ENCODE peak calls at places on chromosomes 6 and 20, in eight cellular contexts. K is GM23338; B is lower lobe of right lung; I is SJCRH30; E is MM.1S; C is CD8-positive, alpha-beta memory T cell; L is pancreas; A is H9. P is an unnamed sample. For H3K4me1, the result is how much of the 10 kb centered on the place peaks cover.

GRCh38 chr6:11040134-11040533 is 4.0 kb downstream of the ELOVL2 start:
- DNase-seq in K (no peak), B (no peak), I (no peak), E (no peak), C (no peak), L (no peak), A (no peak), P (no peak)

GRCh38 chr6:116072368-116072767 is 11.7 kb upstream of the FRK start:
- DNase-seq in K (no peak), B (no peak), I (no peak), E (no peak), C (no peak), L (no peak), A (no peak), P (no peak)

GRCh38 chr6:98833101-98834059 is 994 bp upstream of the POU3F2 start:
- DNase-seq in K (peak), B (peak), I (peak), E (peak), C (no peak), L (peak), A (peak), P (peak)

GRCh38 chr6:35367646-35368037 is 25.3 kb downstream of the PPARD start:
- DNase-seq in K (no peak), B (no peak), I (no peak), E (no peak), C (no peak), L (no peak), A (no peak), P (no peak)

GRCh38 chr6:12637960-12638641 is 78.5 kb upstream of the PHACTR1 start:
- DNase-seq in K (peak), B (peak), I (peak), E (peak), C (no peak), L (peak), A (peak), P (peak)

GRCh38 chr6:16717275-16717942 is 43.9 kb downstream of the ATXN1 start:
- DNase-seq in K (no peak), B (no peak), I (no peak), E (no peak), C (no peak), L (no peak), A (no peak), P (no peak)

GRCh38 chr20:44695295-44696230 is 19.6 kb upstream of the CCN5 start:
- DNase-seq in K (no peak), B (no peak), I (no peak), E (peak), C (no peak), L (no peak), A (no peak), P (no peak)

GRCh38 chr20:47795214-47795667 is 10.0 kb upstream of the SULF2 start:
- DNase-seq in K (no peak), B (peak), I (no peak), E (no peak), C (no peak), L (no peak), A (no peak), P (no peak)

GRCh38 chr6:29589423-29590048 is 4.6 kb downstream of the OR2H2 start:
- DNase-seq in K (peak), B (no peak), I (peak), E (peak), C (peak), L (no peak), A (peak), P (no peak)

GRCh38 chr6:157133856-157134255 is 189.5 kb downstream of the TMEM242 start:
- DNase-seq in K (no peak), B (no peak), I (no peak), E (no peak), C (no peak), L (no peak), A (no peak), P (no peak)

GRCh38 chr20:2065111-2065510 is 36.5 kb upstream of the STK35 start:
- DNase-seq in K (no peak), B (no peak), I (no peak), E (no peak), C (no peak), L (no peak), A (no peak), P (no peak)

GRCh38 chr6:4388675-4389074 is 253.3 kb upstream of the ECI2 start:
- DNase-seq in K (peak), B (no peak), I (peak), E (no peak), C (no peak), L (no peak), A (peak), P (no peak)

GRCh38 chr6:29989211-29989610 is 46.9 kb downstream of the HLA-A start:
- DNase-seq in K (no peak), B (no peak), I (no peak), E (no peak), C (no peak), L (no peak), A (no peak), P (no peak)

GRCh38 chr6:131867744-131868143 is 59.9 kb downstream of the ENPP1 start:
- DNase-seq in K (no peak), B (no peak), I (no peak), E (no peak), C (no peak), L (no peak), A (no peak), P (no peak)

GRCh38 chr6:96724641-96725040 is 112.6 kb downstream of the GPR63 start:
- DNase-seq in K (no peak), B (no peak), I (no peak), E (no peak), C (no peak), L (no peak), A (no peak), P (no peak)

GRCh38 chr6:139349464-139350020 is 24.9 kb downstream of the CITED2 start:
- DNase-seq in K (no peak), B (no peak), I (no peak), E (no peak), C (no peak), L (no peak), A (no peak), P (no peak)

GRCh38 chr20:43189614-43190331 is at the start of gene PTPRT:
- DNase-seq in K (peak), B (no peak), I (no peak), E (no peak), C (no peak), L (no peak), A (no peak), P (no peak)

GRCh38 chr6:4607026-4607704 is 169.0 kb upstream of the CDYL start:
- DNase-seq in K (no peak), B (no peak), I (peak), E (no peak), C (no peak), L (peak), A (no peak), P (no peak)

GRCh38 chr20:57996936-57997629 is 231.4 kb downstream of the ANKRD60 start:
- DNase-seq in K (no peak), B (no peak), I (no peak), E (no peak), C (no peak), L (no peak), A (no peak), P (no peak)

GRCh38 chr6:137264308-137265075 is 45.3 kb upstream of the IFNGR1 start:
- DNase-seq in K (no peak), B (no peak), I (no peak), E (no peak), C (no peak), L (no peak), A (no peak), P (no peak)

GRCh38 chr6:36651659-36652379 is 26.7 kb upstream of the CDKN1A start:
- DNase-seq in K (no peak), B (no peak), I (no peak), E (no peak), C (no peak), L (no peak), A (no peak), P (no peak)

GRCh38 chr6:47630587-47630986 is 67.8 kb upstream of the ADGRF4 start:
- DNase-seq in K (no peak), B (no peak), I (no peak), E (no peak), C (no peak), L (no peak), A (no peak), P (no peak)

GRCh38 chr6:166562726-166563125 is 23.8 kb downstream of the RAMACL start:
- DNase-seq in K (no peak), B (no peak), I (no peak), E (no peak), C (no peak), L (no peak), A (no peak), P (no peak)

GRCh38 chr6:105651969-105652368 is 249.1 kb upstream of the PREP start:
- DNase-seq in K (no peak), B (no peak), I (no peak), E (no peak), C (no peak), L (no peak), A (no peak), P (no peak)

GRCh38 chr20:36744764-36745191 is 1.1 kb downstream of the NDRG3 start:
- DNase-seq in K (peak), B (no peak), I (peak), E (no peak), C (no peak), L (peak), A (peak), P (no peak)

GRCh38 chr6:118678866-118679265 is 27.5 kb upstream of the CEP85L start:
- DNase-seq in K (no peak), B (no peak), I (no peak), E (no peak), C (no peak), L (no peak), A (no peak), P (no peak)

GRCh38 chr6:145789443-145789842 is 25.2 kb downstream of the FBXO30 start:
- DNase-seq in K (no peak), B (no peak), I (peak), E (no peak), C (no peak), L (no peak), A (no peak), P (no peak)

GRCh38 chr6:40640591-40641293 is 53.6 kb upstream of the LRFN2 start:
- DNase-seq in K (no peak), B (no peak), I (no peak), E (no peak), C (no peak), L (no peak), A (no peak), P (no peak)

GRCh38 chr20:47857142-47857993 is 72.1 kb upstream of the SULF2 start:
- DNase-seq in K (no peak), B (no peak), I (peak), E (peak), C (no peak), L (no peak), A (no peak), P (no peak)

GRCh38 chr6:41625442-41625841 is 12.8 kb upstream of the MDFI start:
- DNase-seq in K (no peak), B (peak), I (peak), E (no peak), C (peak), L (no peak), A (no peak), P (peak)

GRCh38 chr6:76742919-76743318 is 670.5 kb upstream of the IMPG1 start:
- DNase-seq in K (no peak), B (no peak), I (no peak), E (no peak), C (no peak), L (no peak), A (no peak), P (no peak)

GRCh38 chr6:158803733-158804143 is 15.4 kb downstream of the EZR start:
- DNase-seq in K (peak), B (no peak), I (peak), E (peak), C (peak), L (no peak), A (no peak), P (no peak)
- H3K4me1 ChIP-seq in K (half or more), B (half or more), I (under half), E (under half), C (half or more), L (half or more), A (under half), P (half or more)

DNA sequence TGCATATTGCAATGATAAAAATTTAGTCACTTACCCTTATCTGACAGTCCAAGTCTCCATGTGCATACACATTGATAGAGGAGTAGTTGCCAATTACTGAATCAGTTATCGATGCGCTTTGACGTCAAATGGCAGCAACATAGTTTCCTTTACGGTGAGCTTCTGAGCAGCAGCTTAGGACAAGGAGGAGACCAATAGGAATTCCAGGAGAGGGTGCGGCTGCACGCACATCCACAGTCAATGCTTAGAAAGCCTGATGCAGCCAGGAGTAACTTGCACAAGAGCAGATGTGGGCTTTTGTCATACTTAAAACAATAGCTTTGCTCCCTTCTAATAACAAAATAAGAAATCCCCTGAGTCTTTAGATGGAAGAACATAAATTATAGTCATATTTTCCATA is 442.0 kb downstream of the BCKDHB start:
- DNase-seq in K (no peak), B (no peak), I (no peak), E (no peak), C (no peak), L (no peak), A (no peak), P (no peak)
- H3K27ac ChIP-seq in K (no peak), B (no peak), I (no peak), E (no peak), C (no peak), L (no peak), A (no peak), P (no peak)

GRCh38 chr6:56746767-56747504 is 104.2 kb upstream of the DST start:
- DNase-seq in K (peak), B (no peak), I (no peak), E (no peak), C (no peak), L (no peak), A (no peak), P (no peak)

GRCh38 chr6:56745971-56746370 is 103.3 kb upstream of the DST start:
- DNase-seq in K (no peak), B (no peak), I (no peak), E (no peak), C (no peak), L (no peak), A (no peak), P (no peak)

GRCh38 chr6:56742122-56742791 is 99.6 kb upstream of the DST start:
- DNase-seq in K (no peak), B (no peak), I (no peak), E (no peak), C (no peak), L (no peak), A (no peak), P (no peak)

GRCh38 chr6:56745081-56745480 is 102.4 kb upstream of the DST start:
- DNase-seq in K (no peak), B (no peak), I (no peak), E (no peak), C (no peak), L (no peak), A (no peak), P (no peak)

DNA sequence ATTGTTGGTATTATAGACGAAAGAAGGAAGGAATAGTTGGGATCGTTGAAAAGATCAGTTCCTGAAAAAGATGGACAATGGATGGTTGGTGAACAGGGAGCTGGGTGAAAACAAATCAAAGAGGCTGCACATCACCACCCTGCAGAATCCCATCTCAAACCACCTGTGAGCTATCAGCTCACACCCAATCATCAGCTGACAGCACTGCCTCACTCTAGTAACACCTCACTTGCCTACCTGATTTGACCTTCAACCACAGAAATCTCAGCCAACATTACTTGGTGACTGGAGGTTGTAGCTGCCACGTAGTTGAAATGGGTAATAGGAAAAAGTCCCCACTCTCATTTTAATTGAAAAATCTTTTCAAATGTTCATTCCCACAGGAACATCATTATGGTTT is 101.8 kb upstream of the DST start:
- DNase-seq in K (no peak), B (no peak), I (no peak), E (no peak), C (no peak), L (no peak), A (no peak), P (no peak)
- H3K4me1 ChIP-seq in K (half or more), B (under half), I (under half), E (under half), C (under half), L (under half), A (under half), P (under half)

GRCh38 chr6:136085370-136086115 is 164.6 kb downstream of the MTFR2 start:
- DNase-seq in K (no peak), B (no peak), I (no peak), E (no peak), C (no peak), L (no peak), A (no peak), P (no peak)
- H3K27ac ChIP-seq in K (no peak), B (no peak), I (no peak), E (no peak), C (no peak), L (no peak), A (no peak), P (no peak)

DNA sequence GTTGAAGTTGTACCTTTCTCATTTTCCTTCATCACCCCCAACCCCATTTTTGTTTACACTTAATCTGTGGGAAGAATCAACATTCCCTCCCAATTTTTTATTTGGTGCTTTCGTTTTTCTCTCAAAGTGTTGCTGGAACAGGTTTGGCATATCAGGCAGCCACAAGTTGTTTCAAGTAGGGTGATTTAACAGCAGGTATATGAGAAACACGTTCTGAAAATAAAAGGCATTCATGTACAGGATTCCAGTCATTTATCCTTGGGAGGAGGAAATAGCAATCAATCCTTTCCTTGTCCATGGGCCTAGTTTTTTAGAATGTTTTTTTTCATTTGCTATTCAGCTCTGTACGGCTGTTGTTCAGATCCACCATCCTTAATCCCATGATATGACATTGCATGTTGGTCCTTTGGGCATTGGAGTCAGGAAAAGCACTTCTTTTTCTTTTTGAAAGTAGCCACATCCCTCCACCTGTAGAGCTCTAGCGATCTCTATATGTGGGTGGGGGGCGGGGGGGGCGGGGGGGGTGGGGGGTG is 120.2 kb downstream of the JARID2 start:
- DNase-seq in K (no peak), B (no peak), I (no peak), E (no peak), C (no peak), L (no peak), A (no peak), P (no peak)
- H3K4me1 ChIP-seq in K (half or more), B (half or more), I (under half), E (under half), C (half or more), L (under half), A (under half), P (half or more)

P was measured in upper lobe of right lung.